ENCODE peak calls at places on chromosome 3, in six cellular contexts. V is Peyer's patch, E is brain microvascular endothelial cell, I is hepatocyte, S is cardiac muscle cell, D is SK-N-SH. C is an unnamed sample.

GRCh38 chr3:26452363-26452762 is 170.2 kb upstream of the LRRC3B start:
- DNase-seq in E (no peak), D (no peak), I (no peak), S (no peak), V (no peak), C (no peak)

GRCh38 chr3:47780727-47781325 is 867 bp downstream of the SMARCC1 start:
- DNase-seq in E (no peak), V (no peak), I (no peak), S (no peak), D (peak), C (peak)

GRCh38 chr3:123258359-123258758 is 56.6 kb downstream of the SEC22A start:
- DNase-seq in E (no peak), I (no peak), V (no peak), D (no peak), S (no peak), C (no peak)

GRCh38 chr3:181941250-181941649 is 229.5 kb downstream of the SOX2 start:
- DNase-seq in V (no peak), D (no peak), I (no peak), E (no peak), S (no peak), C (peak)

GRCh38 chr3:123547881-123548534 is 36.8 kb downstream of the HACD2 start:
- DNase-seq in D (no peak), V (no peak), S (no peak), I (no peak), E (no peak), C (no peak)

GRCh38 chr3:22353126-22353525 is 602.1 kb upstream of the ZNF385D start:
- DNase-seq in I (no peak), S (no peak), D (no peak), V (no peak), E (no peak), C (no peak)

GRCh38 chr3:34109846-34110245 is 311.4 kb downstream of the PDCD6IP start:
- DNase-seq in I (no peak), D (no peak), V (no peak), E (no peak), S (no peak), C (no peak)

GRCh38 chr3:141452045-141452444 is 34.8 kb upstream of the RASA2 start:
- DNase-seq in E (peak), D (no peak), V (peak), I (peak), S (peak), C (peak)

GRCh38 chr3:72345980-72346379 is 502.3 kb downstream of the SHQ1 start:
- DNase-seq in D (no peak), E (no peak), S (no peak), V (no peak), I (no peak), C (no peak)

GRCh38 chr3:78988324-78988723 is 779.5 kb downstream of the ROBO1 start:
- DNase-seq in I (peak), D (peak), S (no peak), E (no peak), V (no peak), C (peak)

GRCh38 chr3:12884104-12884742 is 42.9 kb upstream of the RPL32 start:
- DNase-seq in I (no peak), D (no peak), V (no peak), S (no peak), E (no peak), C (peak)

GRCh38 chr3:194913281-194913680 is 227.6 kb downstream of the FAM43A start:
- DNase-seq in S (no peak), D (no peak), I (peak), E (no peak), V (no peak), C (no peak)

GRCh38 chr3:172352786-172353185 is 95.5 kb downstream of the GHSR start:
- DNase-seq in V (no peak), E (no peak), S (no peak), D (no peak), I (no peak), C (no peak)

GRCh38 chr3:192515661-192516040 is 211.7 kb downstream of the FGF12 start:
- DNase-seq in E (no peak), D (no peak), I (no peak), V (no peak), S (no peak), C (no peak)
- H3K4me3 ChIP-seq in E (no peak), D (no peak), I (peak), V (no peak), S (peak), C (no peak)

GRCh38 chr3:82103241-82103640 is 341.8 kb upstream of the GBE1 start:
- DNase-seq in V (no peak), E (no peak), I (no peak), S (no peak), D (no peak), C (no peak)

GRCh38 chr3:82100378-82100777 is 338.9 kb upstream of the GBE1 start:
- DNase-seq in E (peak), S (peak), D (no peak), I (no peak), V (no peak), C (no peak)
- H3K27ac ChIP-seq in E (no peak), S (no peak), D (no peak), I (no peak), V (no peak), C (no peak)

GRCh38 chr3:39502838-39503145 is 35.3 kb downstream of the MOBP start:
- DNase-seq in E (no peak), I (no peak), D (no peak), V (no peak), S (no peak), C (no peak)
- H3K4me3 ChIP-seq in E (no peak), I (no peak), D (peak), V (no peak), S (no peak), C (no peak)

DNA sequence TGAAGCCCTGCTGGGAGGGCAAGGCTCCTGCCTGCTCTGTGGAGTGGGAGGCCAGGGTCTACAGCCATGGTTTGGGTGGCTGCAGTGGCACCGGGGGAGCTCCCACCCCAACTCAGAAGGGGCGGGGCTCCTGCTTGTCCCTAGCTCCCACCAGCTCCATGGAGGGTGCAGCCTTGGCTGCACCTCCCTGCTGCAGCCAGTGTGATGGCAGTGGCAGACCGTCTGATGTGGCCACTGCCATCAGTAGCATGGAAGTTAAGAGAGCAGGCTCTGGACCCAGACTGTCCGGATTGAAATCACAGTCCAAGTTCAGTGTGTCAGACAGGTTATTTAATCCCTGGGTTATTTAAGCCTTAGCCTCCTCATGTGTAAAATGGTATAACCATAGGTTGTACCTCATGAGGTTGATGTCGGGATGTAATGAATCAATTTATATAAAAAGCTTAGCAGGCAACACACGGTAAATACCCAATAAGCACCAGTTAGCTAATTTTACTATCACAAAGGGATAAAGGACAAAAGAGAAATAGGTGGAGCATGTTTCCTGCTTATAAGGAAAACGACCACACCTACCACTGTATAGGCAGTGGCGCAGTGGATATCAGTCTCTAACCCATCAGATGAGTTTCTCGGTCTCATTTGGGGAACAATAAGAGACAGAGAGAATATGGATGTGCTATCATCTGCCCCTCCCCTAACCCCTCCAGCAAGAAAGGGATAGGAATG is 13.1 kb upstream of the NR1I2 start:
- DNase-seq in S (no peak), V (no peak), D (no peak), I (no peak), E (no peak), C (no peak)
- H3K27ac ChIP-seq in S (no peak), V (peak), D (no peak), I (no peak), E (peak), C (no peak)

DNA sequence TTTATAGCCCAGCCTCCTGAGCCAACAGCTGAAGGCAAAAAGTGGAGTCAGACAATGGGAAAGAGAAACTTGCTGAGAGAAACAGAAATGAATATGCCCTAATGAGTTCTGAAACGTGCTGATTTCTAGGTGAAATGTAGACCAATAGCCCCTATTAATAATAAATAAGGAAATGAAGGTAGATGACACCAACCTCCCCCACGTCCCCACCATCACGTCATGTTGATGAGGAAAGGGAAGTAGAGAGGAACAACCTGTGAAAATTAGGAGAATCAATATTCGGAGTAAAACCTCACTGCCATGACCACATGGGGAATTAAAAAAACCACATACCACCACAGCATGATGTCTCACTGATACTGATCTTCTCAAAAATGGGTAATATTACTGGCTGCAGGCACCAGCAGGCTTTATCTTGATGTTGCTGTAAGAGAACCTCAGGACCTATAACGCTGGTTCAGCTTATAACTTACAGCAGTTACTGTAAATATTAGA is 64.0 kb downstream of the KAT2B start:
- DNase-seq in V (peak), S (no peak), D (no peak), I (no peak), E (no peak), C (no peak)
- H3K4me3 ChIP-seq in V (no peak), S (no peak), D (no peak), I (no peak), E (no peak), C (no peak)

GRCh38 chr3:142926368-142926944 is 37.0 kb downstream of the PAQR9 start:
- DNase-seq in S (no peak), E (no peak), D (no peak), I (no peak), V (no peak), C (no peak)

GRCh38 chr3:142930510-142930909 is 33.0 kb downstream of the PAQR9 start:
- DNase-seq in S (no peak), D (no peak), E (no peak), V (no peak), I (peak), C (no peak)

GRCh38 chr3:142931222-142931621 is 32.3 kb downstream of the PAQR9 start:
- DNase-seq in I (no peak), D (peak), E (no peak), V (no peak), S (peak), C (no peak)

GRCh38 chr3:142929109-142929508 is 34.4 kb downstream of the PAQR9 start:
- DNase-seq in I (no peak), D (no peak), E (peak), V (peak), S (no peak), C (peak)

DNA sequence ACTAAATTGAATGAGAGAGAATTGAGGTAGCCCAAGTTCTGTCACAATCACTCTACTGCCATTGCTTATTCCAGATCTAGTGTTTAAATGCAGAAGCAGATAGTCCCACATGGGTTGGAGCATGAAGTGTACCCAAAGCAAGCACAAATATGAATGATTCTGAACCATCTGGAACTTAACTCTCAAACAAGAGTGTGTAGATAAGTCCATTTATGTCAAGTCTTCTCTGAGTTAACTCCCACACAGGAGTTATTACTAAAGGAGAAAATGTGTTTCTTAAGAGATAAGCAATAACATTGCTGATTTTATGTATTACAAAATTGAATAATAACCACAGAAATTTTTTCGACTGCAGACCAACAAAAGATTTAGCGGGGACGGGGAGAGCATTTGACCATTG is 33.6 kb downstream of the PAQR9 start:
- DNase-seq in E (no peak), D (no peak), V (no peak), I (no peak), S (no peak), C (no peak)
- H3K27ac ChIP-seq in E (no peak), D (no peak), V (no peak), I (no peak), S (no peak), C (no peak)

DNA sequence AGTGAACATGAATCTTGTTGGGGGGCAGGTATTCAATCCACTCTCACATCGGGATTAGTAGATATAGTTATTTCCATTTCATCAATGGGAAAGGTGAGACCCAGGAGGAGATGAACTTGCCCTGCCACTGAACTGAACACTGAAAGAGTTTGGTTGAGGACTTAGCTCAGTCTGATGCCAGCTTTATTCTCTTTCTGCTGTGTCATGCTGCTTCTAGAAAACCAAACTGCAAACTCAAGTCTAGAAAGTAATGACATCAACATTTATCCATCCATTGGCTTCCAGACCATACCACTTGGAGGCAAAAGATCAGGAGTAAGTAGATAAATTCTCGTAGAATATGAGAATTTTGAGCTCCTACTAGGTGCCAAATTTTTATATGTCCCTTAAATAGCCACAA is 288.0 kb upstream of the CTNNB1 start:
- DNase-seq in V (no peak), D (no peak), E (no peak), S (no peak), I (no peak), C (no peak)
- H3K4me3 ChIP-seq in V (no peak), D (no peak), E (no peak), S (no peak), I (no peak), C (no peak)

GRCh38 chr3:191470543-191470942 is 9.6 kb downstream of the PYDC2 start:
- DNase-seq in I (no peak), S (no peak), E (no peak), D (no peak), V (no peak), C (no peak)
- H3K27ac ChIP-seq in I (no peak), S (no peak), E (no peak), D (no peak), V (no peak), C (no peak)

DNA sequence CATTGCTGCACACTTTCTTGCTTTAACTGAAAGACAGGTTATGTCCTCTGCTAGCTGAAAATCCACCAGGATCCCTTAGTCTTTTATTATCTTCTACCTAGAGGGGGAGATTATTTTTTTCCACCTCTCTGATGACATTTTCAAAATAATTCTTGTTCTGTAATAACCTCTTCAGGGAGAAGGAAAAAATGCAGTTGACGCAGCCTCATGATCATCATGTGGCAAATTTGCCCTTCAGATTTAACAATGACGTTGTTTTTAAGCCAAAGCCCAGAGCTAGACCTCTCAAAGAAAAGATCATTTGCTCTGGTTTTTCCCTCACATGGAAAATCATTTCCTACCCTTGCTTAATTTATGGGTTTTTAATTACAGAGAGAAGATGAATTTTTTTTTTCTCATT is 724.9 kb downstream of the NLGN1 start:
- DNase-seq in D (no peak), I (no peak), S (no peak), E (no peak), V (no peak), C (no peak)
- H3K4me3 ChIP-seq in D (no peak), I (no peak), S (no peak), E (no peak), V (no peak), C (no peak)

DNA sequence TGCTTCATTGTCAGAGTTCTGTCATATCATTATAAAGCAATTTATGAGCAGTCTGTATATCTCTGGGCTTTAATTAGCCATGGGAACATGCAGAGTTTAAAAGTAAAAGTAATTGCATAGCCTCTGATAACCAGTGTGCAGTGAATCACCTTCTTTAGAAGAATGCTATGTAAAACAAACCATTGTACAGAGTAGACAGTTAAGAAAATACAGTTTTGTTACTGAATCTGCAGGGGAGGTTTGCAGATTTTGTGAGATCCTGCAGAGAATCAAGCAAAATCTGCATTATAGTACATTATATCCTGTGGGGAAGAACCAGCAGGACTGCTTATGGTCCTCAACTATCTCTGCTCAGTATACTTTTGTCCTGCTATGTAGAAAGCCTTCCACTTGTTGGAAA is 396.2 kb upstream of the NAALADL2 start:
- DNase-seq in D (no peak), V (no peak), I (no peak), E (no peak), S (no peak), C (no peak)
- H3K27ac ChIP-seq in D (no peak), V (no peak), I (no peak), E (no peak), S (no peak), C (no peak)